ENCODE peak calls at places on chromosomes 12 and 14, in ten cellular contexts. One of them, this sample, is unnamed.

GRCh38 chr14:51657762-51658161 is 6.1 kb downstream of the FRMD6 start:
- DNase-seq in ELR: peak; percentile 73
- DNase-seq in HTR-8/SVneo: no peak
- DNase-seq in mesothelial cell of epicardium: no peak
- DNase-seq in Right ventricle myocardium superior: no peak
- DNase-seq in stomach: no peak
- DNase-seq in CD4-positive, CD25-positive, alpha-beta regulatory T cell: no peak
- DNase-seq in sigmoid colon: no peak
- DNase-seq in stimulated activated CD4-positive, alpha-beta T cell treated with anti-CD3 and anti-CD28 coated beads, Interleukin-12 subunit alpha, Interleukin-12 subunit beta, amount 100 ng/mL, for 4 hours: no peak
- DNase-seq in Calu3: no peak
- DNase-seq in this sample: no peak

GRCh38 chr12:25670076-25671055 is 117.3 kb upstream of the LMNTD1 start:
- DNase-seq in mesothelial cell of epicardium: no peak
- DNase-seq in CD4-positive, CD25-positive, alpha-beta regulatory T cell: no peak
- DNase-seq in stimulated activated CD4-positive, alpha-beta T cell treated with anti-CD3 and anti-CD28 coated beads, Interleukin-12 subunit alpha, Interleukin-12 subunit beta, amount 100 ng/mL, for 4 hours: no peak
- DNase-seq in Right ventricle myocardium superior: no peak
- DNase-seq in ELR: peak; percentile 61
- DNase-seq in Calu3: no peak
- DNase-seq in sigmoid colon: no peak
- DNase-seq in HTR-8/SVneo: no peak
- DNase-seq in stomach: no peak
- DNase-seq in this sample: no peak

GRCh38 chr12:58725400-58726105 is 194.8 kb downstream of the LRIG3 start:
- DNase-seq in Right ventricle myocardium superior: no peak
- DNase-seq in ELR: no peak
- DNase-seq in HTR-8/SVneo: no peak
- DNase-seq in CD4-positive, CD25-positive, alpha-beta regulatory T cell: no peak
- DNase-seq in stimulated activated CD4-positive, alpha-beta T cell treated with anti-CD3 and anti-CD28 coated beads, Interleukin-12 subunit alpha, Interleukin-12 subunit beta, amount 100 ng/mL, for 4 hours: no peak
- DNase-seq in sigmoid colon: no peak
- DNase-seq in Calu3: no peak
- DNase-seq in mesothelial cell of epicardium: no peak
- DNase-seq in stomach: no peak
- DNase-seq in this sample: no peak

GRCh38 chr12:88299567-88300101 is 157.5 kb downstream of the TMTC3 start:
- DNase-seq in stomach: no peak
- DNase-seq in Right ventricle myocardium superior: no peak
- DNase-seq in Calu3: peak; percentile 58
- DNase-seq in CD4-positive, CD25-positive, alpha-beta regulatory T cell: peak; percentile 56
- DNase-seq in sigmoid colon: no peak
- DNase-seq in HTR-8/SVneo: peak; percentile 44
- DNase-seq in stimulated activated CD4-positive, alpha-beta T cell treated with anti-CD3 and anti-CD28 coated beads, Interleukin-12 subunit alpha, Interleukin-12 subunit beta, amount 100 ng/mL, for 4 hours: peak; percentile 8
- DNase-seq in mesothelial cell of epicardium: no peak
- DNase-seq in ELR: peak; percentile 98
- DNase-seq in this sample: peak; percentile 92

GRCh38 chr14:104072586-104072985 is 12.9 kb upstream of the ASPG start:
- DNase-seq in stimulated activated CD4-positive, alpha-beta T cell treated with anti-CD3 and anti-CD28 coated beads, Interleukin-12 subunit alpha, Interleukin-12 subunit beta, amount 100 ng/mL, for 4 hours: no peak
- DNase-seq in stomach: no peak
- DNase-seq in HTR-8/SVneo: peak; percentile 46
- DNase-seq in Right ventricle myocardium superior: no peak
- DNase-seq in mesothelial cell of epicardium: no peak
- DNase-seq in sigmoid colon: no peak
- DNase-seq in Calu3: no peak
- DNase-seq in CD4-positive, CD25-positive, alpha-beta regulatory T cell: no peak
- DNase-seq in ELR: peak; percentile 49
- DNase-seq in this sample: peak; percentile 1

GRCh38 chr14:34623506-34623905 is 6.4 kb downstream of the SNX6 start:
- DNase-seq in ELR: peak; percentile 66
- DNase-seq in CD4-positive, CD25-positive, alpha-beta regulatory T cell: no peak
- DNase-seq in sigmoid colon: no peak
- DNase-seq in Right ventricle myocardium superior: no peak
- DNase-seq in mesothelial cell of epicardium: no peak
- DNase-seq in stomach: no peak
- DNase-seq in stimulated activated CD4-positive, alpha-beta T cell treated with anti-CD3 and anti-CD28 coated beads, Interleukin-12 subunit alpha, Interleukin-12 subunit beta, amount 100 ng/mL, for 4 hours: no peak
- DNase-seq in HTR-8/SVneo: no peak
- DNase-seq in Calu3: no peak
- DNase-seq in this sample: no peak

GRCh38 chr12:88298761-88299242 is 156.7 kb downstream of the TMTC3 start:
- DNase-seq in Calu3: peak; percentile 59
- DNase-seq in HTR-8/SVneo: peak; percentile 4
- DNase-seq in sigmoid colon: no peak
- DNase-seq in ELR: peak; percentile 81
- DNase-seq in stimulated activated CD4-positive, alpha-beta T cell treated with anti-CD3 and anti-CD28 coated beads, Interleukin-12 subunit alpha, Interleukin-12 subunit beta, amount 100 ng/mL, for 4 hours: no peak
- DNase-seq in stomach: peak; percentile 27
- DNase-seq in mesothelial cell of epicardium: no peak
- DNase-seq in Right ventricle myocardium superior: no peak
- DNase-seq in CD4-positive, CD25-positive, alpha-beta regulatory T cell: peak; percentile 9
- DNase-seq in this sample: peak; percentile 59

GRCh38 chr14:100556076-100556475 is 31.1 kb downstream of the BEGAIN start:
- DNase-seq in stimulated activated CD4-positive, alpha-beta T cell treated with anti-CD3 and anti-CD28 coated beads, Interleukin-12 subunit alpha, Interleukin-12 subunit beta, amount 100 ng/mL, for 4 hours: no peak
- DNase-seq in CD4-positive, CD25-positive, alpha-beta regulatory T cell: no peak
- DNase-seq in mesothelial cell of epicardium: no peak
- DNase-seq in sigmoid colon: no peak
- DNase-seq in stomach: no peak
- DNase-seq in ELR: no peak
- DNase-seq in Calu3: no peak
- DNase-seq in HTR-8/SVneo: no peak
- DNase-seq in Right ventricle myocardium superior: no peak
- DNase-seq in this sample: no peak

GRCh38 chr12:116524964-116525379 is 34.2 kb upstream of the MAP1LC3B2 start:
- DNase-seq in stimulated activated CD4-positive, alpha-beta T cell treated with anti-CD3 and anti-CD28 coated beads, Interleukin-12 subunit alpha, Interleukin-12 subunit beta, amount 100 ng/mL, for 4 hours: no peak
- DNase-seq in ELR: peak; percentile 77
- DNase-seq in Calu3: no peak
- DNase-seq in stomach: no peak
- DNase-seq in HTR-8/SVneo: no peak
- DNase-seq in sigmoid colon: no peak
- DNase-seq in mesothelial cell of epicardium: no peak
- DNase-seq in Right ventricle myocardium superior: no peak
- DNase-seq in CD4-positive, CD25-positive, alpha-beta regulatory T cell: no peak
- DNase-seq in this sample: no peak

GRCh38 chr12:129790331-129790730 is 113.5 kb downstream of the TMEM132D start:
- DNase-seq in ELR: no peak
- DNase-seq in mesothelial cell of epicardium: no peak
- DNase-seq in HTR-8/SVneo: no peak
- DNase-seq in sigmoid colon: no peak
- DNase-seq in Calu3: no peak
- DNase-seq in stomach: no peak
- DNase-seq in CD4-positive, CD25-positive, alpha-beta regulatory T cell: no peak
- DNase-seq in Right ventricle myocardium superior: no peak
- DNase-seq in stimulated activated CD4-positive, alpha-beta T cell treated with anti-CD3 and anti-CD28 coated beads, Interleukin-12 subunit alpha, Interleukin-12 subunit beta, amount 100 ng/mL, for 4 hours: no peak
- DNase-seq in this sample: no peak

GRCh38 chr14:51304956-51305355 is 64.9 kb downstream of the TMX1 start:
- DNase-seq in CD4-positive, CD25-positive, alpha-beta regulatory T cell: no peak
- DNase-seq in stomach: no peak
- DNase-seq in Calu3: no peak
- DNase-seq in Right ventricle myocardium superior: no peak
- DNase-seq in sigmoid colon: no peak
- DNase-seq in stimulated activated CD4-positive, alpha-beta T cell treated with anti-CD3 and anti-CD28 coated beads, Interleukin-12 subunit alpha, Interleukin-12 subunit beta, amount 100 ng/mL, for 4 hours: no peak
- DNase-seq in HTR-8/SVneo: peak; percentile 80
- DNase-seq in ELR: peak; percentile 97
- DNase-seq in mesothelial cell of epicardium: no peak
- DNase-seq in this sample: peak; percentile 84

GRCh38 chr12:76591461-76591860 is 31.9 kb upstream of the OSBPL8 start:
- DNase-seq in Calu3: no peak
- DNase-seq in ELR: no peak
- DNase-seq in stomach: no peak
- DNase-seq in sigmoid colon: no peak
- DNase-seq in HTR-8/SVneo: no peak
- DNase-seq in CD4-positive, CD25-positive, alpha-beta regulatory T cell: no peak
- DNase-seq in stimulated activated CD4-positive, alpha-beta T cell treated with anti-CD3 and anti-CD28 coated beads, Interleukin-12 subunit alpha, Interleukin-12 subunit beta, amount 100 ng/mL, for 4 hours: no peak
- DNase-seq in Right ventricle myocardium superior: no peak
- DNase-seq in mesothelial cell of epicardium: no peak
- DNase-seq in this sample: peak; percentile 71

GRCh38 chr14:95444132-95445129 is 72.0 kb downstream of the SYNE3 start:
- DNase-seq in stimulated activated CD4-positive, alpha-beta T cell treated with anti-CD3 and anti-CD28 coated beads, Interleukin-12 subunit alpha, Interleukin-12 subunit beta, amount 100 ng/mL, for 4 hours: no peak
- DNase-seq in mesothelial cell of epicardium: no peak
- DNase-seq in sigmoid colon: no peak
- DNase-seq in HTR-8/SVneo: no peak
- DNase-seq in CD4-positive, CD25-positive, alpha-beta regulatory T cell: no peak
- DNase-seq in ELR: no peak
- DNase-seq in Calu3: no peak
- DNase-seq in Right ventricle myocardium superior: no peak
- DNase-seq in stomach: no peak
- DNase-seq in this sample: no peak

GRCh38 chr12:6688543-6688999 is 604 bp downstream of the ZNF384 start:
- DNase-seq in CD4-positive, CD25-positive, alpha-beta regulatory T cell: peak; percentile 70
- DNase-seq in ELR: peak; percentile 47
- DNase-seq in Right ventricle myocardium superior: peak; percentile 64
- DNase-seq in Calu3: peak; percentile 30
- DNase-seq in stomach: peak; percentile 49
- DNase-seq in sigmoid colon: no peak
- DNase-seq in stimulated activated CD4-positive, alpha-beta T cell treated with anti-CD3 and anti-CD28 coated beads, Interleukin-12 subunit alpha, Interleukin-12 subunit beta, amount 100 ng/mL, for 4 hours: no peak
- DNase-seq in HTR-8/SVneo: peak; percentile 98
- DNase-seq in mesothelial cell of epicardium: no peak
- DNase-seq in this sample: no peak

GRCh38 chr14:80381964-80382363 is 170.7 kb upstream of the DIO2 start:
- DNase-seq in stimulated activated CD4-positive, alpha-beta T cell treated with anti-CD3 and anti-CD28 coated beads, Interleukin-12 subunit alpha, Interleukin-12 subunit beta, amount 100 ng/mL, for 4 hours: no peak
- DNase-seq in HTR-8/SVneo: no peak
- DNase-seq in sigmoid colon: no peak
- DNase-seq in Calu3: no peak
- DNase-seq in ELR: no peak
- DNase-seq in mesothelial cell of epicardium: no peak
- DNase-seq in Right ventricle myocardium superior: no peak
- DNase-seq in stomach: no peak
- DNase-seq in CD4-positive, CD25-positive, alpha-beta regulatory T cell: no peak
- DNase-seq in this sample: no peak

GRCh38 chr14:70162353-70162752 is 26.4 kb downstream of the SLC8A3 start:
- DNase-seq in stimulated activated CD4-positive, alpha-beta T cell treated with anti-CD3 and anti-CD28 coated beads, Interleukin-12 subunit alpha, Interleukin-12 subunit beta, amount 100 ng/mL, for 4 hours: no peak
- DNase-seq in sigmoid colon: no peak
- DNase-seq in Right ventricle myocardium superior: no peak
- DNase-seq in Calu3: no peak
- DNase-seq in CD4-positive, CD25-positive, alpha-beta regulatory T cell: no peak
- DNase-seq in mesothelial cell of epicardium: no peak
- DNase-seq in stomach: no peak
- DNase-seq in ELR: no peak
- DNase-seq in HTR-8/SVneo: no peak
- DNase-seq in this sample: no peak

GRCh38 chr12:98371419-98371818 is 144.0 kb upstream of the TMPO start:
- DNase-seq in mesothelial cell of epicardium: no peak
- DNase-seq in Right ventricle myocardium superior: no peak
- DNase-seq in stimulated activated CD4-positive, alpha-beta T cell treated with anti-CD3 and anti-CD28 coated beads, Interleukin-12 subunit alpha, Interleukin-12 subunit beta, amount 100 ng/mL, for 4 hours: no peak
- DNase-seq in sigmoid colon: no peak
- DNase-seq in Calu3: no peak
- DNase-seq in HTR-8/SVneo: no peak
- DNase-seq in ELR: no peak
- DNase-seq in stomach: no peak
- DNase-seq in CD4-positive, CD25-positive, alpha-beta regulatory T cell: peak; percentile 43
- DNase-seq in this sample: no peak

GRCh38 chr14:35258420-35258819 is 33.8 kb upstream of the PSMA6 start:
- DNase-seq in Right ventricle myocardium superior: no peak
- DNase-seq in sigmoid colon: no peak
- DNase-seq in Calu3: no peak
- DNase-seq in mesothelial cell of epicardium: no peak
- DNase-seq in stomach: no peak
- DNase-seq in ELR: no peak
- DNase-seq in CD4-positive, CD25-positive, alpha-beta regulatory T cell: no peak
- DNase-seq in HTR-8/SVneo: no peak
- DNase-seq in stimulated activated CD4-positive, alpha-beta T cell treated with anti-CD3 and anti-CD28 coated beads, Interleukin-12 subunit alpha, Interleukin-12 subunit beta, amount 100 ng/mL, for 4 hours: no peak
- DNase-seq in this sample: no peak

GRCh38 chr12:109154485-109155438 is 38.4 kb downstream of the ACACB start:
- DNase-seq in CD4-positive, CD25-positive, alpha-beta regulatory T cell: peak; percentile 82
- DNase-seq in Right ventricle myocardium superior: peak; percentile 91
- DNase-seq in stomach: peak; percentile 85
- DNase-seq in mesothelial cell of epicardium: peak; percentile 78
- DNase-seq in sigmoid colon: peak; percentile 96
- DNase-seq in HTR-8/SVneo: peak; percentile 93
- DNase-seq in stimulated activated CD4-positive, alpha-beta T cell treated with anti-CD3 and anti-CD28 coated beads, Interleukin-12 subunit alpha, Interleukin-12 subunit beta, amount 100 ng/mL, for 4 hours: peak; percentile 79
- DNase-seq in ELR: peak; percentile 76
- DNase-seq in Calu3: peak; percentile 84
- DNase-seq in this sample: no peak

GRCh38 chr12:57793920-57794319 is 11.3 kb downstream of the TSFM start:
- DNase-seq in mesothelial cell of epicardium: no peak
- DNase-seq in stimulated activated CD4-positive, alpha-beta T cell treated with anti-CD3 and anti-CD28 coated beads, Interleukin-12 subunit alpha, Interleukin-12 subunit beta, amount 100 ng/mL, for 4 hours: no peak
- DNase-seq in Right ventricle myocardium superior: no peak
- DNase-seq in ELR: peak; percentile 93
- DNase-seq in HTR-8/SVneo: peak; percentile 45
- DNase-seq in CD4-positive, CD25-positive, alpha-beta regulatory T cell: no peak
- DNase-seq in Calu3: no peak
- DNase-seq in stomach: no peak
- DNase-seq in sigmoid colon: no peak
- DNase-seq in this sample: peak; percentile 52

GRCh38 chr12:94146166-94146565 is 2.2 kb upstream of the PLXNC1 start:
- DNase-seq in Calu3: no peak
- DNase-seq in stomach: no peak
- DNase-seq in stimulated activated CD4-positive, alpha-beta T cell treated with anti-CD3 and anti-CD28 coated beads, Interleukin-12 subunit alpha, Interleukin-12 subunit beta, amount 100 ng/mL, for 4 hours: no peak
- DNase-seq in mesothelial cell of epicardium: no peak
- DNase-seq in HTR-8/SVneo: no peak
- DNase-seq in sigmoid colon: no peak
- DNase-seq in ELR: no peak
- DNase-seq in Right ventricle myocardium superior: no peak
- DNase-seq in CD4-positive, CD25-positive, alpha-beta regulatory T cell: no peak
- DNase-seq in this sample: no peak

GRCh38 chr12:115946867-115947695 is 330.4 kb downstream of the MED13L start:
- DNase-seq in stomach: no peak
- DNase-seq in ELR: peak; percentile 42
- DNase-seq in CD4-positive, CD25-positive, alpha-beta regulatory T cell: no peak
- DNase-seq in sigmoid colon: no peak
- DNase-seq in Calu3: no peak
- DNase-seq in stimulated activated CD4-positive, alpha-beta T cell treated with anti-CD3 and anti-CD28 coated beads, Interleukin-12 subunit alpha, Interleukin-12 subunit beta, amount 100 ng/mL, for 4 hours: no peak
- DNase-seq in HTR-8/SVneo: peak; percentile 14
- DNase-seq in Right ventricle myocardium superior: no peak
- DNase-seq in mesothelial cell of epicardium: no peak
- DNase-seq in this sample: no peak

GRCh38 chr12:84694111-84694510 is 218.5 kb downstream of the SLC6A15 start:
- DNase-seq in HTR-8/SVneo: no peak
- DNase-seq in sigmoid colon: no peak
- DNase-seq in CD4-positive, CD25-positive, alpha-beta regulatory T cell: no peak
- DNase-seq in ELR: no peak
- DNase-seq in Right ventricle myocardium superior: no peak
- DNase-seq in stomach: no peak
- DNase-seq in Calu3: no peak
- DNase-seq in mesothelial cell of epicardium: no peak
- DNase-seq in stimulated activated CD4-positive, alpha-beta T cell treated with anti-CD3 and anti-CD28 coated beads, Interleukin-12 subunit alpha, Interleukin-12 subunit beta, amount 100 ng/mL, for 4 hours: no peak
- DNase-seq in this sample: no peak

GRCh38 chr12:95337176-95337575 is 119.6 kb downstream of the VEZT start:
- DNase-seq in stomach: no peak
- DNase-seq in mesothelial cell of epicardium: no peak
- DNase-seq in ELR: no peak
- DNase-seq in Right ventricle myocardium superior: no peak
- DNase-seq in CD4-positive, CD25-positive, alpha-beta regulatory T cell: no peak
- DNase-seq in Calu3: no peak
- DNase-seq in HTR-8/SVneo: no peak
- DNase-seq in sigmoid colon: no peak
- DNase-seq in stimulated activated CD4-positive, alpha-beta T cell treated with anti-CD3 and anti-CD28 coated beads, Interleukin-12 subunit alpha, Interleukin-12 subunit beta, amount 100 ng/mL, for 4 hours: no peak
- DNase-seq in this sample: peak; percentile 75

GRCh38 chr14:59126714-59127436 is 61.6 kb upstream of the DAAM1 start:
- DNase-seq in sigmoid colon: no peak
- DNase-seq in CD4-positive, CD25-positive, alpha-beta regulatory T cell: peak; percentile 62
- DNase-seq in stomach: no peak
- DNase-seq in Right ventricle myocardium superior: no peak
- DNase-seq in mesothelial cell of epicardium: no peak
- DNase-seq in Calu3: peak; percentile 26
- DNase-seq in stimulated activated CD4-positive, alpha-beta T cell treated with anti-CD3 and anti-CD28 coated beads, Interleukin-12 subunit alpha, Interleukin-12 subunit beta, amount 100 ng/mL, for 4 hours: no peak
- DNase-seq in HTR-8/SVneo: peak; percentile 91
- DNase-seq in ELR: peak; percentile 74
- DNase-seq in this sample: no peak

GRCh38 chr14:86057018-86057667 is 527.2 kb downstream of the FLRT2 start:
- DNase-seq in sigmoid colon: no peak
- DNase-seq in mesothelial cell of epicardium: no peak
- DNase-seq in CD4-positive, CD25-positive, alpha-beta regulatory T cell: peak; percentile 34
- DNase-seq in stimulated activated CD4-positive, alpha-beta T cell treated with anti-CD3 and anti-CD28 coated beads, Interleukin-12 subunit alpha, Interleukin-12 subunit beta, amount 100 ng/mL, for 4 hours: peak; percentile 13
- DNase-seq in Calu3: no peak
- DNase-seq in HTR-8/SVneo: peak; percentile 15
- DNase-seq in ELR: peak; percentile 38
- DNase-seq in stomach: no peak
- DNase-seq in Right ventricle myocardium superior: no peak
- DNase-seq in this sample: no peak

GRCh38 chr12:54981796-54982195 is 2.8 kb downstream of the TESPA1 start:
- DNase-seq in HTR-8/SVneo: no peak
- DNase-seq in Calu3: no peak
- DNase-seq in ELR: no peak
- DNase-seq in mesothelial cell of epicardium: no peak
- DNase-seq in stimulated activated CD4-positive, alpha-beta T cell treated with anti-CD3 and anti-CD28 coated beads, Interleukin-12 subunit alpha, Interleukin-12 subunit beta, amount 100 ng/mL, for 4 hours: peak; percentile 34
- DNase-seq in stomach: no peak
- DNase-seq in Right ventricle myocardium superior: no peak
- DNase-seq in CD4-positive, CD25-positive, alpha-beta regulatory T cell: peak; percentile 40
- DNase-seq in sigmoid colon: no peak
- DNase-seq in this sample: no peak

GRCh38 chr14:22390824-22391461 is 198.1 kb downstream of the DAD1 start:
- DNase-seq in Right ventricle myocardium superior: no peak
- DNase-seq in sigmoid colon: no peak
- DNase-seq in mesothelial cell of epicardium: no peak
- DNase-seq in stimulated activated CD4-positive, alpha-beta T cell treated with anti-CD3 and anti-CD28 coated beads, Interleukin-12 subunit alpha, Interleukin-12 subunit beta, amount 100 ng/mL, for 4 hours: no peak
- DNase-seq in CD4-positive, CD25-positive, alpha-beta regulatory T cell: no peak
- DNase-seq in stomach: peak; percentile 29
- DNase-seq in Calu3: peak; percentile 39
- DNase-seq in ELR: no peak
- DNase-seq in HTR-8/SVneo: no peak
- DNase-seq in this sample: no peak

This sample was measured in GM04504.